ENCODE peak calls at places on chromosomes 2 and 18, in five cellular contexts. B is fibroblast of lung, R is keratinocyte, P is kidney, C is IMR-90. Y is an unnamed sample.
A peak's percentile ranks its signal among the peaks of the same experiment; 100 is the strongest.

GRCh38 chr18:23877371-23877770 is 137.2 kb upstream of the TTC39C start:
- DNase-seq in B (no peak), R (peak; percentile 23), P (no peak), C (no peak), Y (no peak)

GRCh38 chr2:161416633-161417427 is 733 bp downstream of the TBR1 start:
- DNase-seq in B (no peak), R (no peak), P (no peak), C (no peak), Y (peak; percentile 76)

GRCh38 chr2:127439343-127439742 is 21.1 kb downstream of the PROC start:
- DNase-seq in B (no peak), R (no peak), P (no peak), C (no peak), Y (no peak)

GRCh38 chr2:202035089-202035940 is 1.7 kb downstream of the FZD7 start:
- DNase-seq in B (peak; percentile 83), R (no peak), P (peak; percentile 90), C (peak; percentile 87), Y (peak; percentile 83)

GRCh38 chr2:88580088-88580487 is 47.2 kb downstream of the EIF2AK3 start:
- DNase-seq in B (no peak), R (no peak), P (no peak), C (no peak), Y (no peak)

GRCh38 chr2:79191816-79192215 is 32.3 kb upstream of the REG3A start:
- DNase-seq in B (no peak), R (no peak), P (no peak), C (no peak), Y (no peak)

GRCh38 chr18:36085195-36085594 is 17.8 kb upstream of the RPRD1A start:
- DNase-seq in B (no peak), R (no peak), P (no peak), C (no peak), Y (no peak)

GRCh38 chr2:26144953-26145680 is 27.8 kb upstream of the GAREM2 start:
- DNase-seq in B (peak; percentile 37), R (no peak), P (no peak), C (peak; percentile 55), Y (peak; percentile 90)

GRCh38 chr18:75170022-75170789 is 38.7 kb downstream of the PTGR3 start:
- DNase-seq in B (no peak), R (no peak), P (no peak), C (no peak), Y (peak; percentile 53)

GRCh38 chr2:238636269-238637073 is 209.7 kb downstream of the ASB1 start:
- DNase-seq in B (peak; percentile 47), R (no peak), P (no peak), C (peak; percentile 40), Y (no peak)

GRCh38 chr2:241041557-241042158 is 43.2 kb downstream of the SNED1 start:
- DNase-seq in B (no peak), R (no peak), P (no peak), C (no peak), Y (no peak)

GRCh38 chr2:86671304-86671981 is 47.8 kb upstream of the RNF103 start:
- DNase-seq in B (peak; percentile 6), R (no peak), P (no peak), C (peak; percentile 16), Y (no peak)

GRCh38 chr2:16226942-16227664 is 286.8 kb downstream of the MYCN start:
- DNase-seq in B (no peak), R (no peak), P (no peak), C (no peak), Y (no peak)

GRCh38 chr18:2978626-2979025 is 34.3 kb downstream of the LPIN2 start:
- DNase-seq in B (peak; percentile 85), R (no peak), P (no peak), C (peak; percentile 91), Y (no peak)

GRCh38 chr2:4898706-4899105 is 793.5 kb upstream of the SOX11 start:
- DNase-seq in B (peak; percentile 61), R (no peak), P (no peak), C (no peak), Y (no peak)

GRCh38 chr2:187709063-187709462 is 154.8 kb upstream of the TFPI start:
- DNase-seq in B (no peak), R (no peak), P (no peak), C (no peak), Y (no peak)

GRCh38 chr2:38666578-38666926 is 638 bp downstream of the GALM start:
- DNase-seq in B (peak; percentile 19), R (no peak), P (no peak), C (peak; percentile 32), Y (no peak)

GRCh38 chr2:168758970-168759820 is 43.2 kb upstream of the NOSTRIN start:
- DNase-seq in B (peak; percentile 53), R (no peak), P (no peak), C (peak; percentile 59), Y (peak; percentile 55)

GRCh38 chr2:237486819-237487448 is at the start of gene MLPH:
- DNase-seq in B (peak; percentile 70), R (no peak), P (peak; percentile 85), C (peak; percentile 43), Y (peak; percentile 80)

GRCh38 chr2:200199005-200199404 is 107.5 kb upstream of the SPATS2L start:
- DNase-seq in B (no peak), R (no peak), P (no peak), C (no peak), Y (no peak)

GRCh38 chr18:49967171-49967570 is 153.8 kb upstream of the ACAA2 start:
- DNase-seq in B (no peak), R (no peak), P (no peak), C (no peak), Y (no peak)

GRCh38 chr2:105842555-105842954 is 97.8 kb downstream of the NCK2 start:
- DNase-seq in B (no peak), R (no peak), P (no peak), C (no peak), Y (no peak)

GRCh38 chr2:97757062-97757461 is 43.7 kb downstream of the ZAP70 start:
- DNase-seq in B (no peak), R (no peak), P (no peak), C (no peak), Y (no peak)

GRCh38 chr2:239804161-239805042 is 220.7 kb downstream of the NDUFA10 start:
- DNase-seq in B (no peak), R (no peak), P (peak; percentile 55), C (no peak), Y (peak; percentile 19)
- H3K9ac ChIP-seq in B (no peak overlapping the region), R (no peak overlapping the region), P (no peak overlapping the region), C (no peak overlapping the region), Y (no peak overlapping the region)

GRCh38 chr2:25125189-25125588 is 43.2 kb downstream of the POMC start:
- DNase-seq in B (no peak), R (no peak), P (peak; percentile 23), C (no peak), Y (no peak)
- TF ChIP-seq CTCF in B (no peak), R (no peak), P (no peak), C (no peak), Y (no peak)

DNA sequence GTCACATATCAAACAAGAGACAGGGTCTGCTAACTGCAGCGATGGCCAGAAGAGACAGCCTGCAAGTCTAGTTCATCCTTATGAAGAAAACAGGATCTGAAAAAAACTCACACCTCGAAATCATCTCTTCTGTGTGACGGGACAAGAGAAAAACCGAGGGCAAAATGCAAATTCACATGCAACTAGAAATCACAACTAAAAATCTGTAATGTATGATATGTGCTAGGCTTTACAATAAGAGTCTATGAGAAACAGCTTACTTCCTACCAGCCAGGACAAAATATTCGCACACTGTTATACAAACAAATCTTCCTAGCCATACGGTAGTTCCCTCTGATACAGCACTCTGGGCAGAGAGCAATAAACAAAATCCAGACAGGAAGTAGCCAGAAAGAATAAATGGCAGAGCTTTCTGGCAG is 48.8 kb downstream of the ANKRD44 start:
- DNase-seq in B (peak; percentile 22), R (no peak), P (no peak), C (peak; percentile 71), Y (no peak)
- H3K27ac ChIP-seq in B (no peak overlapping the region), R (no peak overlapping the region), P (no peak overlapping the region), C (peak overlapping the region; percentile 25), Y (no peak overlapping the region)

GRCh38 chr2:169828141-169828811 is 1.0 kb downstream of the UBR3 start:
- DNase-seq in B (peak; percentile 65), R (no peak), P (no peak), C (peak; percentile 41), Y (peak; percentile 66)

GRCh38 chr2:169824373-169825333 is at the start of gene METTL5:
- DNase-seq in B (peak; percentile 70), R (no peak), P (peak; percentile 93), C (peak; percentile 70), Y (peak; percentile 95)

GRCh38 chr2:169823996-169824372 is 721 bp downstream of the METTL5 start:
- DNase-seq in B (no peak), R (no peak), P (no peak), C (no peak), Y (no peak)

GRCh38 chr2:169822785-169823392 is 1.8 kb downstream of the METTL5 start:
- DNase-seq in B (no peak), R (no peak), P (no peak), C (peak; percentile 14), Y (no peak)

DNA sequence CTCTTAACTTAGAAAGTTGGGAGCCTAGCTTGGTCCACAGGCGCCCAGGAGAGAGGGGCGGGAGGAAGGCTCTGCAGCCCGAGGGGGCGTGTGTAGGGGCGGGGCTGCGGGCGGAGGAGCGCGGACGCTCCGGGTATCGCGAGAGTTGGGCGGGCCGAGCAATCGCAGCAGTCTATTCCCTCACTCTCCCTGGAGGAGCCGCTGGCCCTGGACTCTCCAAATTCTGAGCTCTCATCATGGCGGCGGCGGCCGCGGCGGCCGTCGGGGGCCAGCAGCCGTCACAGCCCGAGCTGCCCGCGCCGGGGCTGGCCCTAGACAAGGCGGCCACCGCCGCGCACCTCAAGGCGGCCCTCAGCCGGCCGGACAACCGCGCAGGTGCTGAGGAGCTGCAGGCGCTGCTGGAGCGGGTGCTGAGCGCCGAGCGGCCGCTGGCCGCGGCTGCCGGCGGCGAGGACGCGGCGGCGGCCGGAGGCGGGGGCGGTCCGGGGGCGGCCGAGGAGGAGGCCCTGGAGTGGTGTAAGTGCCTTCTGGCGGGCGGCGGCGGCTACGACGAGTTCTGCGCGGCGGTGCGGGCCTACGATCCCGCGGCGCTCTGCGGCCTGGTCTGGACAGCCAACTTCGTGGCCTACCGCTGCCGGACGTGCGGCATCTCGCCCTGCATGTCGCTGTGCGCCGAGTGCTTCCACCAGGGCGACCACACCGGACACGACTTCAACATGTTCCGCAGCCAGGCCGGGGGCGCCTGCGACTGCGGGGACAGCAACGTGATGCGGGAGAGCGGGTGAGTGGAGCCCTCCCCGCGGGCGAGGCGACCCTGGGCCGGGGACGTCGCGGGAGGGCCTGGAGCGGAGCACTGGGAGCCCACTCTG is at the start of gene UBR3:
- DNase-seq in B (peak; percentile 89), R (no peak), P (peak; percentile 98), C (peak; percentile 91), Y (peak; percentile 96)
- H3K9ac ChIP-seq in B (peak within 1 kb of the TSS; percentile 82), R (peak within 1 kb of the TSS; percentile 82), P (peak within 1 kb of the TSS; percentile 82), C (peak within 1 kb of the TSS; percentile 86), Y (peak within 1 kb of the TSS; percentile 48)